ENCODE peak calls at places on chromosomes 6 and 20, in nine cellular contexts. One of them, this sample, is unnamed.

GRCh38 chr6:7505196-7505699 is 36.2 kb upstream of the DSP start:
- DNase-seq in spleen: no peak
- DNase-seq in HepG2: peak; percentile 65
- DNase-seq in breast epithelium: peak; percentile 77
- DNase-seq in vagina: peak; percentile 92
- DNase-seq in sigmoid colon: no peak
- DNase-seq in SK-N-SH: peak; percentile 41
- DNase-seq in GM23338: peak; percentile 77
- DNase-seq in stomach: peak; percentile 58
- DNase-seq in this sample: peak; percentile 58

GRCh38 chr6:112480551-112480950 is 133.4 kb downstream of the RFPL4B start:
- DNase-seq in spleen: no peak
- DNase-seq in HepG2: no peak
- DNase-seq in breast epithelium: no peak
- DNase-seq in vagina: no peak
- DNase-seq in sigmoid colon: no peak
- DNase-seq in SK-N-SH: no peak
- DNase-seq in GM23338: no peak
- DNase-seq in stomach: no peak
- DNase-seq in this sample: no peak

GRCh38 chr20:49668181-49668877 is 45.3 kb downstream of the B4GALT5 start:
- DNase-seq in spleen: peak; percentile 89
- DNase-seq in HepG2: no peak
- DNase-seq in breast epithelium: no peak
- DNase-seq in vagina: no peak
- DNase-seq in sigmoid colon: no peak
- DNase-seq in SK-N-SH: no peak
- DNase-seq in GM23338: no peak
- DNase-seq in stomach: peak; percentile 61
- DNase-seq in this sample: no peak

GRCh38 chr6:106439459-106439858 is 78.9 kb downstream of the CRYBG1 start:
- DNase-seq in spleen: no peak
- DNase-seq in HepG2: no peak
- DNase-seq in breast epithelium: no peak
- DNase-seq in vagina: no peak
- DNase-seq in sigmoid colon: no peak
- DNase-seq in SK-N-SH: no peak
- DNase-seq in GM23338: no peak
- DNase-seq in stomach: no peak
- DNase-seq in this sample: no peak

GRCh38 chr6:89559487-89559886 is 79.1 kb downstream of the LYRM2 start:
- DNase-seq in spleen: no peak
- DNase-seq in HepG2: no peak
- DNase-seq in breast epithelium: no peak
- DNase-seq in vagina: no peak
- DNase-seq in sigmoid colon: no peak
- DNase-seq in SK-N-SH: no peak
- DNase-seq in GM23338: peak; percentile 39
- DNase-seq in stomach: no peak
- DNase-seq in this sample: no peak

GRCh38 chr20:24842591-24843442 is 106.3 kb upstream of the CST7 start:
- DNase-seq in spleen: no peak
- DNase-seq in HepG2: no peak
- DNase-seq in breast epithelium: no peak
- DNase-seq in vagina: peak; percentile 64
- DNase-seq in sigmoid colon: no peak
- DNase-seq in SK-N-SH: no peak
- DNase-seq in GM23338: no peak
- DNase-seq in stomach: no peak
- DNase-seq in this sample: no peak

GRCh38 chr6:33740204-33740608 is 6.5 kb downstream of the IP6K3 start:
- DNase-seq in spleen: no peak
- DNase-seq in HepG2: peak; percentile 45
- DNase-seq in breast epithelium: peak; percentile 81
- DNase-seq in vagina: no peak
- DNase-seq in sigmoid colon: no peak
- DNase-seq in SK-N-SH: no peak
- DNase-seq in GM23338: no peak
- DNase-seq in stomach: no peak
- DNase-seq in this sample: no peak

GRCh38 chr20:3727333-3728035 is 5.0 kb upstream of the HSPA12B start:
- DNase-seq in spleen: peak; percentile 23
- DNase-seq in HepG2: no peak
- DNase-seq in breast epithelium: no peak
- DNase-seq in vagina: no peak
- DNase-seq in sigmoid colon: peak; percentile 84
- DNase-seq in SK-N-SH: no peak
- DNase-seq in GM23338: no peak
- DNase-seq in stomach: no peak
- DNase-seq in this sample: no peak

GRCh38 chr6:89368107-89368506 is 15.6 kb upstream of the UBE2J1 start:
- DNase-seq in spleen: no peak
- DNase-seq in HepG2: peak; percentile 20
- DNase-seq in breast epithelium: no peak
- DNase-seq in vagina: no peak
- DNase-seq in sigmoid colon: peak; percentile 74
- DNase-seq in SK-N-SH: peak; percentile 70
- DNase-seq in GM23338: peak; percentile 84
- DNase-seq in stomach: peak; percentile 63
- DNase-seq in this sample: no peak

GRCh38 chr20:4108495-4109306 is 93.3 kb upstream of the RNF24 start:
- DNase-seq in spleen: no peak
- DNase-seq in HepG2: peak; percentile 91
- DNase-seq in breast epithelium: peak; percentile 57
- DNase-seq in vagina: no peak
- DNase-seq in sigmoid colon: peak; percentile 79
- DNase-seq in SK-N-SH: peak; percentile 76
- DNase-seq in GM23338: peak; percentile 95
- DNase-seq in stomach: peak; percentile 69
- DNase-seq in this sample: peak; percentile 71

GRCh38 chr6:108157234-108157971 is 8.4 kb upstream of the NR2E1 start:
- DNase-seq in spleen: no peak
- DNase-seq in HepG2: no peak
- DNase-seq in breast epithelium: no peak
- DNase-seq in vagina: no peak
- DNase-seq in sigmoid colon: no peak
- DNase-seq in SK-N-SH: peak; percentile 73
- DNase-seq in GM23338: peak; percentile 70
- DNase-seq in stomach: no peak
- DNase-seq in this sample: no peak

GRCh38 chr6:37473364-37474095 is 26.2 kb downstream of the CCDC167 start:
- DNase-seq in spleen: no peak
- DNase-seq in HepG2: no peak
- DNase-seq in breast epithelium: peak; percentile 91
- DNase-seq in vagina: no peak
- DNase-seq in sigmoid colon: no peak
- DNase-seq in SK-N-SH: peak; percentile 84
- DNase-seq in GM23338: no peak
- DNase-seq in stomach: peak; percentile 89
- DNase-seq in this sample: peak; percentile 87

GRCh38 chr6:170480045-170480714 is 72.9 kb downstream of the PSMB1 start:
- DNase-seq in spleen: no peak
- DNase-seq in HepG2: no peak
- DNase-seq in breast epithelium: no peak
- DNase-seq in vagina: no peak
- DNase-seq in sigmoid colon: no peak
- DNase-seq in SK-N-SH: no peak
- DNase-seq in GM23338: peak; percentile 56
- DNase-seq in stomach: peak; percentile 40
- DNase-seq in this sample: no peak

GRCh38 chr6:130681028-130681427 is 146.2 kb upstream of the SMLR1 start:
- DNase-seq in spleen: no peak
- DNase-seq in HepG2: no peak
- DNase-seq in breast epithelium: no peak
- DNase-seq in vagina: no peak
- DNase-seq in sigmoid colon: no peak
- DNase-seq in SK-N-SH: no peak
- DNase-seq in GM23338: no peak
- DNase-seq in stomach: no peak
- DNase-seq in this sample: no peak

GRCh38 chr20:40955326-40955725 is 73.3 kb upstream of the TOP1 start:
- DNase-seq in spleen: no peak
- DNase-seq in HepG2: no peak
- DNase-seq in breast epithelium: peak; percentile 6
- DNase-seq in vagina: peak; percentile 47
- DNase-seq in sigmoid colon: peak; percentile 22
- DNase-seq in SK-N-SH: no peak
- DNase-seq in GM23338: no peak
- DNase-seq in stomach: peak; percentile 9
- DNase-seq in this sample: no peak

GRCh38 chr6:66145867-66146266 is 438.8 kb upstream of the EYS start:
- DNase-seq in spleen: peak; percentile 61
- DNase-seq in HepG2: no peak
- DNase-seq in breast epithelium: no peak
- DNase-seq in vagina: no peak
- DNase-seq in sigmoid colon: no peak
- DNase-seq in SK-N-SH: no peak
- DNase-seq in GM23338: no peak
- DNase-seq in stomach: no peak
- DNase-seq in this sample: no peak

GRCh38 chr20:2124632-2125131 is 23.1 kb downstream of the STK35 start:
- DNase-seq in spleen: peak; percentile 53
- DNase-seq in HepG2: no peak
- DNase-seq in breast epithelium: no peak
- DNase-seq in vagina: no peak
- DNase-seq in sigmoid colon: no peak
- DNase-seq in SK-N-SH: no peak
- DNase-seq in GM23338: no peak
- DNase-seq in stomach: no peak
- DNase-seq in this sample: no peak

GRCh38 chr6:53578371-53578770 is 33.5 kb upstream of the GCLC start:
- DNase-seq in spleen: no peak
- DNase-seq in HepG2: no peak
- DNase-seq in breast epithelium: no peak
- DNase-seq in vagina: no peak
- DNase-seq in sigmoid colon: no peak
- DNase-seq in SK-N-SH: no peak
- DNase-seq in GM23338: no peak
- DNase-seq in stomach: no peak
- DNase-seq in this sample: no peak

GRCh38 chr6:111601875-111602274 is 3.8 kb downstream of the TRAF3IP2 start:
- DNase-seq in spleen: no peak
- DNase-seq in HepG2: no peak
- DNase-seq in breast epithelium: no peak
- DNase-seq in vagina: peak; percentile 96
- DNase-seq in sigmoid colon: peak; percentile 89
- DNase-seq in SK-N-SH: no peak
- DNase-seq in GM23338: no peak
- DNase-seq in stomach: peak; percentile 61
- DNase-seq in this sample: peak; percentile 62

DNA sequence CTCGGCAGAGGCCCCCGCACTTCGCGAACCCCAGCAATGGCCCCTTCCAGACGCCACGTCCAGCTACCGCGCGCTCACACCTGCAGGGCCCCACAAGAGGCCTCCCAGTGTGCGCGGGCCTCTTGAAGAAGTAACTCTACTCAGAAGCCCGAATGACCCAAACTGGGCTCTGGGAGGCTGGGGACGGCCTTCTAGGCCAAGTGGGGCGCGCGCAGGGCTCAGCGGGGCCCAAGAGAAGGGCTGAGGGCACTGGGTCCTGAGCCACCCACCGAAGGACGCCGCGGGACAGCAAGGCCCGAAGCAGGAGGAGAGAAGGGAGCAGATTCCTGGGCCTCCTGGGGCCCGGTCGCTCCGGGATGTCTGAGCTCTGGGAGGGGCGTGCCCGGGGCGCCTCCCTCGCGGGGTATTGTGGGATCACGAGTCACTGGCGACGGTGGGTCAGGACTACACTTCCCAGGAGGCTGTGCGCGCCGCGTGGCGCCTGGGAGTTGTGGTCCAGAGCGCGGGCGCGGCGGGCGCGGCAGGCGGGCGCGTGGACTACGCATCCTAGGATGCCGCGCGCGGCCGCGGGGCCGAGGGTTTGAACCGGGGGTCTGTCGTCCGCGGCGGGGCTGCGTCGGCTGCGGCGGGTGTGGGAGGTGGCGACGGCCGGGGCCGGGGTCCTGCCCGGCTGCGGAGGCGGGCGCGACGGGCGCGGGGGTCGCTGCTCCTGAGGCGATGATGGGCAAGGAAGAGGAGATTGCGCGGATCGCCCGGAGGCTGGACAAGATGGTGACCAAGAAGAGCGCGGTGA is at the start of gene TCEA2:
- DNase-seq in spleen: peak; percentile 99
- DNase-seq in HepG2: peak; percentile 96
- DNase-seq in breast epithelium: peak; percentile 95
- DNase-seq in vagina: peak; percentile 96
- DNase-seq in sigmoid colon: peak; percentile 98
- DNase-seq in SK-N-SH: peak; percentile 99
- DNase-seq in GM23338: peak; percentile 97
- DNase-seq in stomach: peak; percentile 97
- DNase-seq in this sample: peak; percentile 97
- H3K27ac ChIP-seq in spleen: peak within 1 kb of the TSS; percentile 55
- H3K27ac ChIP-seq in HepG2: peak within 1 kb of the TSS; percentile 78
- H3K27ac ChIP-seq in breast epithelium: peak within 1 kb of the TSS; percentile 84
- H3K27ac ChIP-seq in vagina: peak within 1 kb of the TSS; percentile 82
- H3K27ac ChIP-seq in sigmoid colon: peak within 1 kb of the TSS; percentile 87
- H3K27ac ChIP-seq in SK-N-SH: peak within 1 kb of the TSS; percentile 64
- H3K27ac ChIP-seq in GM23338: no peak within 1 kb of the TSS
- H3K27ac ChIP-seq in stomach: peak within 1 kb of the TSS; percentile 81
- H3K27ac ChIP-seq in this sample: peak within 1 kb of the TSS; percentile 77

GRCh38 chr6:150934380-150934779 is 68.9 kb downstream of the MTHFD1L start:
- DNase-seq in spleen: no peak
- DNase-seq in HepG2: peak; percentile 7
- DNase-seq in breast epithelium: no peak
- DNase-seq in vagina: no peak
- DNase-seq in sigmoid colon: no peak
- DNase-seq in SK-N-SH: no peak
- DNase-seq in GM23338: no peak
- DNase-seq in stomach: no peak
- DNase-seq in this sample: no peak
- H3K36me3 ChIP-seq in spleen: no peaks in the 10 kb centered on the region
- H3K36me3 ChIP-seq in HepG2: peaks cover 17% of the 10 kb centered on the region
- H3K36me3 ChIP-seq in breast epithelium: no peaks in the 10 kb centered on the region
- H3K36me3 ChIP-seq in vagina: no peaks in the 10 kb centered on the region
- H3K36me3 ChIP-seq in sigmoid colon: no peaks in the 10 kb centered on the region
- H3K36me3 ChIP-seq in SK-N-SH: peaks cover 63% of the 10 kb centered on the region
- H3K36me3 ChIP-seq in GM23338: peaks cover 32% of the 10 kb centered on the region
- H3K36me3 ChIP-seq in stomach: peaks cover 22% of the 10 kb centered on the region
- H3K36me3 ChIP-seq in this sample: no peaks in the 10 kb centered on the region

GRCh38 chr6:23465912-23466311 is 660.1 kb upstream of the NRSN1 start:
- DNase-seq in spleen: no peak
- DNase-seq in HepG2: no peak
- DNase-seq in breast epithelium: no peak
- DNase-seq in vagina: no peak
- DNase-seq in sigmoid colon: no peak
- DNase-seq in SK-N-SH: no peak
- DNase-seq in GM23338: no peak
- DNase-seq in stomach: no peak
- DNase-seq in this sample: no peak
- TF ChIP-seq POLR2AphosphoS5 in spleen: no peak
- TF ChIP-seq POLR2AphosphoS5 in HepG2: no peak
- TF ChIP-seq POLR2AphosphoS5 in breast epithelium: no peak
- TF ChIP-seq POLR2AphosphoS5 in vagina: no peak
- TF ChIP-seq POLR2AphosphoS5 in sigmoid colon: no peak
- TF ChIP-seq POLR2AphosphoS5 in SK-N-SH: no peak
- TF ChIP-seq POLR2AphosphoS5 in GM23338: no peak
- TF ChIP-seq POLR2AphosphoS5 in stomach: no peak
- TF ChIP-seq POLR2AphosphoS5 in this sample: no peak

DNA sequence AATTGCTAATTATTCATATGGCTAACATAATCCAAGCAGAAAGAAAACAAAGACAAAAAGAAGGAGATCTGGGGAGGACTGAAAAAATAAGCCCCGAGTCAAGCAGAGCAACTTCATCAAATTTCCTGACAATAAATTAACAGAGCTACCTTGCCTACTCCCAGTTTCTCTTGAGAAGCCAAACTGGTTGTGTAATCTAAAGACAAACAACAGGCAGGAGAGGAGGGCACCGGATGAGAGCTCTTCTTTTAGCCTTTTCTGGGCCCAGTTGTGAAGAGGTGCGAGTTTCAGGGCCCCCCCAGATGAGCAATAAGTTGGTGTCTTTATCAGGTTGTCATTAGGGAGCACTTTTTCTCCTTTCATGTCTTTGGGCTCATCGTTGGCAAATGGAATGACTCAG is 197.1 kb upstream of the PCSK2 start:
- DNase-seq in spleen: no peak
- DNase-seq in HepG2: no peak
- DNase-seq in breast epithelium: no peak
- DNase-seq in vagina: no peak
- DNase-seq in sigmoid colon: no peak
- DNase-seq in SK-N-SH: no peak
- DNase-seq in GM23338: no peak
- DNase-seq in stomach: no peak
- DNase-seq in this sample: no peak
- H3K27ac ChIP-seq in spleen: no peak overlapping the region
- H3K27ac ChIP-seq in HepG2: no peak overlapping the region
- H3K27ac ChIP-seq in breast epithelium: no peak overlapping the region
- H3K27ac ChIP-seq in vagina: no peak overlapping the region
- H3K27ac ChIP-seq in sigmoid colon: no peak overlapping the region
- H3K27ac ChIP-seq in SK-N-SH: no peak overlapping the region
- H3K27ac ChIP-seq in GM23338: no peak overlapping the region
- H3K27ac ChIP-seq in stomach: no peak overlapping the region
- H3K27ac ChIP-seq in this sample: no peak overlapping the region

This sample was measured in prostate gland.